ENCODE peak calls at places on chromosomes 2 and 18, in seven cellular contexts. D is MV-4-11; O is AG04449; F is pulmonary artery endothelial cell; S is bronchial epithelial cell; U is stimulated activated CD8-positive, alpha-beta memory T cell treated with anti-CD3 and anti-CD28 coated beads, Interleukin-4, amount 100 ng/mL, for 24 hours; I is GM12878. X is an unnamed sample.

GRCh38 chr18:77068321-77068841 is 64.2 kb downstream of the MBP start:
- DNase-seq in D (peak; percentile 25), O (no peak), F (no peak), S (peak; percentile 48), U (no peak), I (peak; percentile 39), X (no peak)

GRCh38 chr2:219362072-219362471 is 25.6 kb downstream of the DNPEP start:
- DNase-seq in D (no peak), O (no peak), F (no peak), S (no peak), U (no peak), I (no peak), X (no peak)

GRCh38 chr18:59383831-59384230 is 24.8 kb upstream of the LMAN1 start:
- DNase-seq in D (no peak), O (no peak), F (no peak), S (no peak), U (no peak), I (no peak), X (no peak)

GRCh38 chr2:174333502-174334277 is 1.1 kb upstream of the SP9 start:
- DNase-seq in D (no peak), O (no peak), F (no peak), S (no peak), U (no peak), I (no peak), X (no peak)

GRCh38 chr2:28387082-28387960 is 5.3 kb upstream of the FOSL2 start:
- DNase-seq in D (no peak), O (no peak), F (no peak), S (peak; percentile 57), U (no peak), I (no peak), X (no peak)

GRCh38 chr2:60409207-60409871 is 144.1 kb downstream of the BCL11A start:
- DNase-seq in D (no peak), O (no peak), F (no peak), S (peak; percentile 15), U (no peak), I (no peak), X (no peak)

GRCh38 chr2:40213071-40213470 is 238.8 kb downstream of the SLC8A1 start:
- DNase-seq in D (no peak), O (no peak), F (no peak), S (no peak), U (no peak), I (no peak), X (peak; percentile 36)

GRCh38 chr18:72762505-72763122 is 105.2 kb downstream of the NETO1 start:
- DNase-seq in D (peak; percentile 46), O (peak; percentile 33), F (no peak), S (peak; percentile 56), U (no peak), I (peak; percentile 12), X (no peak)

GRCh38 chr2:163551974-163552373 is 183.8 kb downstream of the FIGN start:
- DNase-seq in D (no peak), O (no peak), F (no peak), S (peak; percentile 42), U (no peak), I (no peak), X (no peak)

GRCh38 chr18:79510731-79511141 is 115.0 kb downstream of the NFATC1 start:
- DNase-seq in D (no peak), O (no peak), F (no peak), S (no peak), U (no peak), I (no peak), X (no peak)

GRCh38 chr2:168499500-168499899 is 43.4 kb downstream of the CERS6 start:
- DNase-seq in D (peak; percentile 28), O (no peak), F (no peak), S (no peak), U (no peak), I (no peak), X (no peak)

GRCh38 chr2:71695235-71696120 is 242.1 kb downstream of the DYSF start:
- DNase-seq in D (no peak), O (no peak), F (no peak), S (no peak), U (no peak), I (no peak), X (no peak)

GRCh38 chr2:120289221-120289906 is 36.7 kb downstream of the RALB start:
- DNase-seq in D (no peak), O (no peak), F (no peak), S (no peak), U (no peak), I (no peak), X (no peak)

GRCh38 chr2:65059071-65059470 is 2.9 kb downstream of the CEP68 start:
- DNase-seq in D (no peak), O (no peak), F (peak; percentile 62), S (no peak), U (no peak), I (no peak), X (no peak)

GRCh38 chr2:143852748-143853147 is 667.2 kb downstream of the ZEB2 start:
- DNase-seq in D (no peak), O (no peak), F (no peak), S (no peak), U (no peak), I (no peak), X (no peak)

GRCh38 chr2:187169864-187170263 is 278.2 kb downstream of the CALCRL start:
- DNase-seq in D (peak; percentile 12), O (no peak), F (no peak), S (no peak), U (no peak), I (no peak), X (no peak)

GRCh38 chr2:157929871-157930667 is 53.9 kb upstream of the ACVR1 start:
- DNase-seq in D (peak; percentile 81), O (no peak), F (no peak), S (no peak), U (no peak), I (no peak), X (no peak)

GRCh38 chr2:189218236-189218635 is 38.7 kb upstream of the COL5A2 start:
- DNase-seq in D (no peak), O (no peak), F (no peak), S (no peak), U (no peak), I (no peak), X (no peak)

GRCh38 chr2:200728630-200729029 is 83.1 kb upstream of the BZW1 start:
- DNase-seq in D (no peak), O (no peak), F (no peak), S (peak; percentile 72), U (no peak), I (no peak), X (no peak)

GRCh38 chr18:986552-986951 is 81.9 kb downstream of the ADCYAP1 start:
- DNase-seq in D (no peak), O (no peak), F (no peak), S (no peak), U (no peak), I (no peak), X (no peak)

GRCh38 chr2:225401001-225401400 is 1.5 kb downstream of the NYAP2 start:
- DNase-seq in D (no peak), O (no peak), F (no peak), S (no peak), U (no peak), I (no peak), X (peak; percentile 43)

GRCh38 chr2:73930386-73930785 is 3.7 kb downstream of the DGUOK start:
- DNase-seq in D (no peak), O (no peak), F (no peak), S (no peak), U (no peak), I (no peak), X (no peak)

GRCh38 chr2:43826305-43827250 is 12.1 kb downstream of the ABCG5 start:
- DNase-seq in D (no peak), O (no peak), F (no peak), S (no peak), U (no peak), I (no peak), X (no peak)

GRCh38 chr2:49619804-49620203 is 465.5 kb upstream of the FSHR start:
- DNase-seq in D (no peak), O (no peak), F (no peak), S (peak; percentile 15), U (no peak), I (no peak), X (no peak)

GRCh38 chr2:174051741-174052638 is 86.8 kb upstream of the SP3 start:
- DNase-seq in D (no peak), O (no peak), F (no peak), S (peak; percentile 76), U (no peak), I (no peak), X (peak; percentile 74)

GRCh38 chr2:8882094-8882493 is 44.7 kb upstream of the KIDINS220 start:
- DNase-seq in D (peak; percentile 28), O (no peak), F (no peak), S (peak; percentile 50), U (no peak), I (no peak), X (no peak)

GRCh38 chr2:51711761-51712160 is 679.8 kb upstream of the NRXN1 start:
- DNase-seq in D (no peak), O (no peak), F (no peak), S (no peak), U (no peak), I (no peak), X (no peak)

GRCh38 chr2:159961005-159961404 is 101.4 kb downstream of the PLA2R1 start:
- DNase-seq in D (no peak), O (no peak), F (no peak), S (peak; percentile 74), U (no peak), I (no peak), X (no peak)

GRCh38 chr2:206275274-206276160 is 1.1 kb downstream of the ZDBF2 start:
- DNase-seq in D (peak; percentile 5), O (no peak), F (no peak), S (peak; percentile 29), U (no peak), I (peak; percentile 55), X (peak; percentile 51)

GRCh38 chr2:65514555-65515195 is 82.3 kb upstream of the SPRED2 start:
- DNase-seq in D (no peak), O (peak; percentile 14), F (no peak), S (peak; percentile 62), U (no peak), I (no peak), X (no peak)

GRCh38 chr2:230677182-230677946 is 35.3 kb upstream of the CAB39 start:
- DNase-seq in D (no peak), O (no peak), F (no peak), S (peak; percentile 63), U (no peak), I (no peak), X (no peak)

GRCh38 chr2:16093639-16094447 is 153.5 kb downstream of the MYCN start:
- DNase-seq in D (no peak), O (no peak), F (no peak), S (no peak), U (no peak), I (no peak), X (no peak)

GRCh38 chr2:15793978-15794377 is 146.4 kb upstream of the MYCN start:
- DNase-seq in D (no peak), O (no peak), F (no peak), S (no peak), U (no peak), I (no peak), X (no peak)

GRCh38 chr2:68722712-68723111 is 11.9 kb upstream of the ARHGAP25 start:
- DNase-seq in D (peak; percentile 14), O (no peak), F (no peak), S (no peak), U (no peak), I (no peak), X (no peak)